ENCODE peak calls at places on chromosomes 16 and 17, in six cellular contexts. One of them, this sample, is unnamed.

GRCh38 chr17:54324813-54325212 is 502.1 kb downstream of the KIF2B start:
- DNase-seq in H1: no peak
- DNase-seq in mesendoderm: no peak
- DNase-seq in IMR-90: no peak
- DNase-seq in H9: no peak
- DNase-seq in neuronal stem cell: no peak
- DNase-seq in this sample: no peak

GRCh38 chr16:4358831-4359561 is 7.9 kb upstream of the PAM16 start:
- DNase-seq in H1: peak
- DNase-seq in mesendoderm: peak
- DNase-seq in IMR-90: no peak
- DNase-seq in H9: peak
- DNase-seq in neuronal stem cell: peak
- DNase-seq in this sample: peak

GRCh38 chr17:46061435-46061834 is 62.4 kb downstream of the STH start:
- DNase-seq in H1: no peak
- DNase-seq in mesendoderm: peak
- DNase-seq in IMR-90: no peak
- DNase-seq in H9: no peak
- DNase-seq in neuronal stem cell: no peak
- DNase-seq in this sample: peak

GRCh38 chr17:81127526-81128177 is 37.7 kb upstream of the PVALEF start:
- DNase-seq in H1: no peak
- DNase-seq in mesendoderm: no peak
- DNase-seq in IMR-90: no peak
- DNase-seq in H9: no peak
- DNase-seq in neuronal stem cell: no peak
- DNase-seq in this sample: no peak

GRCh38 chr17:44794699-44795413 is 35.2 kb downstream of the GJC1 start:
- DNase-seq in H1: no peak
- DNase-seq in mesendoderm: peak
- DNase-seq in IMR-90: peak
- DNase-seq in H9: no peak
- DNase-seq in neuronal stem cell: no peak
- DNase-seq in this sample: peak

GRCh38 chr16:61829631-61830030 is 206.6 kb downstream of the CDH8 start:
- DNase-seq in H1: no peak
- DNase-seq in mesendoderm: no peak
- DNase-seq in IMR-90: no peak
- DNase-seq in H9: no peak
- DNase-seq in neuronal stem cell: peak
- DNase-seq in this sample: no peak

GRCh38 chr17:14261406-14261805 is 24.7 kb upstream of the CDRT15 start:
- DNase-seq in H1: no peak
- DNase-seq in mesendoderm: no peak
- DNase-seq in IMR-90: no peak
- DNase-seq in H9: no peak
- DNase-seq in neuronal stem cell: no peak
- DNase-seq in this sample: no peak

GRCh38 chr16:56742030-56742984 is 12.4 kb downstream of the NUP93 start:
- DNase-seq in H1: no peak
- DNase-seq in mesendoderm: peak
- DNase-seq in IMR-90: peak
- DNase-seq in H9: no peak
- DNase-seq in neuronal stem cell: no peak
- DNase-seq in this sample: peak

GRCh38 chr16:67294171-67294757 is 14.9 kb downstream of the PLEKHG4 start:
- DNase-seq in H1: no peak
- DNase-seq in mesendoderm: no peak
- DNase-seq in IMR-90: no peak
- DNase-seq in H9: no peak
- DNase-seq in neuronal stem cell: no peak
- DNase-seq in this sample: no peak

GRCh38 chr17:44977740-44978584 is 9.9 kb upstream of the C1QL1 start:
- DNase-seq in H1: no peak
- DNase-seq in mesendoderm: no peak
- DNase-seq in IMR-90: no peak
- DNase-seq in H9: no peak
- DNase-seq in neuronal stem cell: no peak
- DNase-seq in this sample: no peak

GRCh38 chr17:47400333-47400732 is 76.6 kb downstream of the EFCAB13 start:
- DNase-seq in H1: no peak
- DNase-seq in mesendoderm: no peak
- DNase-seq in IMR-90: no peak
- DNase-seq in H9: no peak
- DNase-seq in neuronal stem cell: no peak
- DNase-seq in this sample: no peak

GRCh38 chr16:48627148-48627547 is 17.2 kb upstream of the N4BP1 start:
- DNase-seq in H1: peak
- DNase-seq in mesendoderm: no peak
- DNase-seq in IMR-90: no peak
- DNase-seq in H9: no peak
- DNase-seq in neuronal stem cell: no peak
- DNase-seq in this sample: no peak

GRCh38 chr16:10428433-10429168 is 42.7 kb downstream of the ATF7IP2 start:
- DNase-seq in H1: no peak
- DNase-seq in mesendoderm: peak
- DNase-seq in IMR-90: no peak
- DNase-seq in H9: no peak
- DNase-seq in neuronal stem cell: no peak
- DNase-seq in this sample: no peak

GRCh38 chr17:59456923-59457615 is 108.3 kb upstream of the DHX40 start:
- DNase-seq in H1: no peak
- DNase-seq in mesendoderm: no peak
- DNase-seq in IMR-90: no peak
- DNase-seq in H9: no peak
- DNase-seq in neuronal stem cell: no peak
- DNase-seq in this sample: no peak

GRCh38 chr17:50127661-50128361 is 2.1 kb downstream of the SAMD14 start:
- DNase-seq in H1: no peak
- DNase-seq in mesendoderm: peak
- DNase-seq in IMR-90: peak
- DNase-seq in H9: no peak
- DNase-seq in neuronal stem cell: no peak
- DNase-seq in this sample: peak

GRCh38 chr16:52441886-52442285 is 105.1 kb downstream of the TOX3 start:
- DNase-seq in H1: no peak
- DNase-seq in mesendoderm: no peak
- DNase-seq in IMR-90: no peak
- DNase-seq in H9: no peak
- DNase-seq in neuronal stem cell: no peak
- DNase-seq in this sample: no peak

GRCh38 chr17:5840811-5841446 is 229.2 kb upstream of the WSCD1 start:
- DNase-seq in H1: no peak
- DNase-seq in mesendoderm: no peak
- DNase-seq in IMR-90: no peak
- DNase-seq in H9: peak
- DNase-seq in neuronal stem cell: no peak
- DNase-seq in this sample: no peak

GRCh38 chr17:64651889-64652288 is 10.2 kb downstream of the SMURF2 start:
- DNase-seq in H1: no peak
- DNase-seq in mesendoderm: no peak
- DNase-seq in IMR-90: no peak
- DNase-seq in H9: no peak
- DNase-seq in neuronal stem cell: no peak
- DNase-seq in this sample: no peak

GRCh38 chr17:57051886-57052342 is 33.1 kb upstream of the AKAP1 start:
- DNase-seq in H1: no peak
- DNase-seq in mesendoderm: no peak
- DNase-seq in IMR-90: no peak
- DNase-seq in H9: no peak
- DNase-seq in neuronal stem cell: no peak
- DNase-seq in this sample: no peak
- H2BK15ac ChIP-seq in H1: peak
- H2BK15ac ChIP-seq in mesendoderm: no peak
- H2BK15ac ChIP-seq in IMR-90: no peak
- H2BK15ac ChIP-seq in H9: no peak
- H2BK15ac ChIP-seq in neuronal stem cell: no peak
- H2BK15ac ChIP-seq in this sample: no peak

GRCh38 chr17:57115916-57116315 is 30.9 kb downstream of the AKAP1 start:
- DNase-seq in H1: no peak
- DNase-seq in mesendoderm: no peak
- DNase-seq in IMR-90: no peak
- DNase-seq in H9: no peak
- DNase-seq in neuronal stem cell: no peak
- DNase-seq in this sample: no peak

GRCh38 chr17:57115377-57115776 is 30.3 kb downstream of the AKAP1 start:
- DNase-seq in H1: no peak
- DNase-seq in mesendoderm: no peak
- DNase-seq in IMR-90: no peak
- DNase-seq in H9: no peak
- DNase-seq in neuronal stem cell: no peak
- DNase-seq in this sample: no peak

GRCh38 chr17:57114085-57114673 is 29.1 kb downstream of the AKAP1 start:
- DNase-seq in H1: peak
- DNase-seq in mesendoderm: peak
- DNase-seq in IMR-90: peak
- DNase-seq in H9: peak
- DNase-seq in neuronal stem cell: peak
- DNase-seq in this sample: peak

GRCh38 chr17:57112994-57113393 is 27.9 kb downstream of the AKAP1 start:
- DNase-seq in H1: no peak
- DNase-seq in mesendoderm: no peak
- DNase-seq in IMR-90: no peak
- DNase-seq in H9: no peak
- DNase-seq in neuronal stem cell: no peak
- DNase-seq in this sample: no peak

GRCh38 chr17:57113656-57114055 is 28.6 kb downstream of the AKAP1 start:
- DNase-seq in H1: no peak
- DNase-seq in mesendoderm: no peak
- DNase-seq in IMR-90: no peak
- DNase-seq in H9: no peak
- DNase-seq in neuronal stem cell: no peak
- DNase-seq in this sample: no peak
- H2BK15ac ChIP-seq in H1: no peak
- H2BK15ac ChIP-seq in mesendoderm: no peak
- H2BK15ac ChIP-seq in IMR-90: no peak
- H2BK15ac ChIP-seq in H9: no peak
- H2BK15ac ChIP-seq in neuronal stem cell: no peak
- H2BK15ac ChIP-seq in this sample: no peak

GRCh38 chr16:82004651-82005490 is 6.4 kb downstream of the SDR42E1 start:
- DNase-seq in H1: no peak
- DNase-seq in mesendoderm: peak
- DNase-seq in IMR-90: no peak
- DNase-seq in H9: no peak
- DNase-seq in neuronal stem cell: no peak
- DNase-seq in this sample: no peak
- H2BK15ac ChIP-seq in H1: no peak
- H2BK15ac ChIP-seq in mesendoderm: no peak
- H2BK15ac ChIP-seq in IMR-90: no peak
- H2BK15ac ChIP-seq in H9: no peak
- H2BK15ac ChIP-seq in neuronal stem cell: no peak
- H2BK15ac ChIP-seq in this sample: no peak

GRCh38 chr16:28310796-28311195 is 18.5 kb downstream of the SBK1 start:
- DNase-seq in H1: no peak
- DNase-seq in mesendoderm: no peak
- DNase-seq in IMR-90: no peak
- DNase-seq in H9: no peak
- DNase-seq in neuronal stem cell: no peak
- DNase-seq in this sample: no peak

GRCh38 chr16:28307936-28308335 is 15.6 kb downstream of the SBK1 start:
- DNase-seq in H1: no peak
- DNase-seq in mesendoderm: no peak
- DNase-seq in IMR-90: no peak
- DNase-seq in H9: no peak
- DNase-seq in neuronal stem cell: no peak
- DNase-seq in this sample: no peak

GRCh38 chr16:28308794-28309535 is 16.6 kb downstream of the SBK1 start:
- DNase-seq in H1: no peak
- DNase-seq in mesendoderm: no peak
- DNase-seq in IMR-90: no peak
- DNase-seq in H9: no peak
- DNase-seq in neuronal stem cell: no peak
- DNase-seq in this sample: no peak

GRCh38 chr16:28311413-28311812 is 19.1 kb downstream of the SBK1 start:
- DNase-seq in H1: no peak
- DNase-seq in mesendoderm: no peak
- DNase-seq in IMR-90: no peak
- DNase-seq in H9: no peak
- DNase-seq in neuronal stem cell: no peak
- DNase-seq in this sample: no peak

GRCh38 chr16:28309811-28310311 is 17.5 kb downstream of the SBK1 start:
- DNase-seq in H1: no peak
- DNase-seq in mesendoderm: no peak
- DNase-seq in IMR-90: no peak
- DNase-seq in H9: no peak
- DNase-seq in neuronal stem cell: no peak
- DNase-seq in this sample: no peak
- H2BK15ac ChIP-seq in H1: no peak
- H2BK15ac ChIP-seq in mesendoderm: no peak
- H2BK15ac ChIP-seq in IMR-90: no peak
- H2BK15ac ChIP-seq in H9: no peak
- H2BK15ac ChIP-seq in neuronal stem cell: no peak
- H2BK15ac ChIP-seq in this sample: no peak

GRCh38 chr17:76952402-76952801 is 84.2 kb downstream of the MGAT5B start:
- DNase-seq in H1: no peak
- DNase-seq in mesendoderm: no peak
- DNase-seq in IMR-90: no peak
- DNase-seq in H9: no peak
- DNase-seq in neuronal stem cell: no peak
- DNase-seq in this sample: no peak

GRCh38 chr17:76953926-76954325 is 85.7 kb downstream of the MGAT5B start:
- DNase-seq in H1: no peak
- DNase-seq in mesendoderm: no peak
- DNase-seq in IMR-90: no peak
- DNase-seq in H9: no peak
- DNase-seq in neuronal stem cell: no peak
- DNase-seq in this sample: no peak

GRCh38 chr17:76953066-76953465 is 84.9 kb downstream of the MGAT5B start:
- DNase-seq in H1: no peak
- DNase-seq in mesendoderm: no peak
- DNase-seq in IMR-90: no peak
- DNase-seq in H9: no peak
- DNase-seq in neuronal stem cell: no peak
- DNase-seq in this sample: no peak

GRCh38 chr17:76949913-76950695 is 81.9 kb downstream of the MGAT5B start:
- DNase-seq in H1: no peak
- DNase-seq in mesendoderm: no peak
- DNase-seq in IMR-90: no peak
- DNase-seq in H9: no peak
- DNase-seq in neuronal stem cell: no peak
- DNase-seq in this sample: no peak

GRCh38 chr17:76951375-76951905 is 83.2 kb downstream of the MGAT5B start:
- DNase-seq in H1: no peak
- DNase-seq in mesendoderm: no peak
- DNase-seq in IMR-90: no peak
- DNase-seq in H9: no peak
- DNase-seq in neuronal stem cell: no peak
- DNase-seq in this sample: no peak
- H2BK15ac ChIP-seq in H1: no peak
- H2BK15ac ChIP-seq in mesendoderm: no peak
- H2BK15ac ChIP-seq in IMR-90: no peak
- H2BK15ac ChIP-seq in H9: no peak
- H2BK15ac ChIP-seq in neuronal stem cell: no peak
- H2BK15ac ChIP-seq in this sample: no peak

GRCh38 chr16:16090238-16090637 is 133.1 kb downstream of the ABCC6 start:
- DNase-seq in H1: no peak
- DNase-seq in mesendoderm: no peak
- DNase-seq in IMR-90: no peak
- DNase-seq in H9: no peak
- DNase-seq in neuronal stem cell: no peak
- DNase-seq in this sample: no peak
- H2BK15ac ChIP-seq in H1: no peak
- H2BK15ac ChIP-seq in mesendoderm: no peak
- H2BK15ac ChIP-seq in IMR-90: no peak
- H2BK15ac ChIP-seq in H9: no peak
- H2BK15ac ChIP-seq in neuronal stem cell: no peak
- H2BK15ac ChIP-seq in this sample: no peak

This sample was measured in mesenchymal stem cell.